ENCODE peak calls at places on chromosomes 6 and 20, in five cellular contexts. Q is hepatocyte, R is neural progenitor cell, Y is ovary, X is left ventricle myocardium inferior. I is an unnamed sample.

GRCh38 chr6:38391206-38391908 is 248.4 kb downstream of the BTBD9 start:
- DNase-seq in Q (peak; percentile 8), R (peak; percentile 37), Y (no peak), X (no peak), I (no peak)

GRCh38 chr6:110053395-110054240 is 75.5 kb downstream of the GPR6 start:
- DNase-seq in Q (peak; percentile 76), R (peak; percentile 82), Y (peak; percentile 53), X (no peak), I (peak; percentile 40)

GRCh38 chr6:159572344-159573120 is 120.5 kb downstream of the SOD2 start:
- DNase-seq in Q (no peak), R (no peak), Y (no peak), X (no peak), I (no peak)

GRCh38 chr6:42970859-42971612 is 7.9 kb downstream of the PEX6 start:
- DNase-seq in Q (no peak), R (no peak), Y (no peak), X (no peak), I (no peak)

GRCh38 chr6:96301781-96302180 is 219.8 kb upstream of the UFL1 start:
- DNase-seq in Q (no peak), R (peak; percentile 30), Y (no peak), X (no peak), I (no peak)

GRCh38 chr6:154249499-154250298 is 106.9 kb downstream of the IPCEF1 start:
- DNase-seq in Q (no peak), R (no peak), Y (no peak), X (no peak), I (no peak)

GRCh38 chr20:58891686-58892125 is 39.2 kb downstream of the GNAS start:
- DNase-seq in Q (peak; percentile 70), R (peak; percentile 84), Y (peak; percentile 55), X (peak; percentile 29), I (peak; percentile 38)

GRCh38 chr20:49543071-49543857 is 24.7 kb downstream of the PTGIS start:
- DNase-seq in Q (no peak), R (no peak), Y (no peak), X (no peak), I (no peak)

GRCh38 chr6:156269751-156270369 is 507.3 kb upstream of the ARID1B start:
- DNase-seq in Q (no peak), R (no peak), Y (no peak), X (no peak), I (no peak)

DNA sequence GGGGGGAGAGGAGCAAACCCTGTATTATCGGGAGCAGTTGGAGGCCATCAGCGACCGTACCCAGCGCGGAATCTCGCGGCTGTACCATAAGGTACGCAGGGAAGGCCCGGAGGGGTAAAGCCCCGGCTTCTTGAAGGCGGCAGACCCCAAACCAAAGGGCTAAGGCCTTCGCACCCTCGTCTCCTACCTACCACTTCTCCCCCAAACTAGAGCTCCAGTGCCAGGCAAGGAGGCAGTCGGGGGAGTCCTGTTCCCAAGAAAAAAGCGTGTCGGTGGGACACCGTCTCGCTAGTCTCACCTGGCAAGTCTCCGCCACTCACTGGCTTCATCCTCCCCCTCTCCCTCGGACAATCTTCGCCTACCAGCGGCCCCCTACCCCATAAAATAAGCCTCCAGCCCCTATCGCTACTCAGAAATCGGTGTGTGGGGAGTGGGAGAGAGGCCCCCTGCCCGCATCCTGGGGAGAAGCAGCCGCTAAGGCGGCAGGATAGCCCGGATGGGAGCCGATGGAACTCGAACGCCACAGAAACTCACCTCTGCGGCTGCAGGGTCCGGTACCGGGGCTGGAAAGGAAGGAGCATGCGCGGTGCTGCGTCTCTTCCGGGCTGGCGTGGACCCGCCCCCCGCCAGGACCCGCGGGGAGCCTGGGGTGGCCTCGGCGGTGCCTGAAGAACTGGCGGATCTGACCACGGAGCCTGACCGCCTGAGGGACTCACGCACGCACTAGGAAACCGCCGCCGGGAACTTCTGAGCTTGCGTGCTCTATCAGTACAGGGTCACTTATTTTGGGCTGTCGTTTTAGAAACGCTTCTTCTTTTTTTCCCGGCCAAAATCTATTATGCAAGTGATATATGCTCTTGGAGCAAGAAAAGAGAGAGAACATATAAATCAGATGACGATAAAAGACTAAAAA is at the start of gene RPS10:
- DNase-seq in Q (peak; percentile 97), R (peak; percentile 95), Y (peak; percentile 90), X (peak; percentile 95), I (peak; percentile 96)
- TF ChIP-seq CTCF in Q (no peak), R (no peak), Y (no peak), X (peak; percentile 19), I (no peak)

DNA sequence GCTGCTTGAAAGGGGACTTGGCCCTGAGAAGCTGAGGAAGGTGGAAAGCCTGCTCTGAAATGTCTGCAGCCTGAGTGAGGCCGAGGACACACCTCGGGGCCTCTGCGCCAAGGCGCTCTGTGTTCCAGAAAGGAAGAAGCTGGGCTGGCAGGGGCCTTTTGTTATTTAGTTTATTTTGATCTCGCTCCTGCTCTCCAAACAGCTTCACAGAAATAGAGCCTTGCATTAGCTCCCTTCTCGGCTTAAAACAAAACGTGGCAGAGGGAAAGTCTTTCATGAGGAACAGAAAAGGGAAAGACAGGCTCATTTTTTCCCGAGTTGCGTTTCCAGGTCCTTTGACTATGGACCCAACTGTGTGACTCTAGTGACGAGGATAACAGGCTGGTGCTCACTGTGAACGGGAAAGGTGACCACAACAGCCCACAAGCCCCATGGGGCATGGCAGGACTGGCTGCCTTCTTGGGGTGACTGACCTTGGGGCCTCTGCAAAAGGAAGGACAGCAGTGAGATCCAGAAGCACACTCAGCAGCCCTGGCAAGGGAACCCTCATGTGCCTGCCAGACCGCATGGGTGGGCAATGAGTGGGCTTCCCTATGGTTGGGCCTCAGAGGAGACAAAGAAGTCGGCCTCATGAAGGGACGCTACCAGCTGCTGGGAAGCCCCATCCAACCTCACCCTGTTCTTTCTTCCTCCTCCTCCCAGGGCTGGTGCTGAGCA is 18.7 kb downstream of the LEMD2 start:
- DNase-seq in Q (no peak), R (no peak), Y (no peak), X (no peak), I (no peak)
- H3K4me1 ChIP-seq in Q (peaks cover 33% of the 10 kb centered on the region), R (peaks cover 27% of the 10 kb centered on the region), Y (peaks cover 16% of the 10 kb centered on the region), X (peaks cover 38% of the 10 kb centered on the region), I (peaks cover 24% of the 10 kb centered on the region)

GRCh38 chr20:17673082-17673481 is 9.0 kb downstream of the RRBP1 start:
- DNase-seq in Q (no peak), R (no peak), Y (no peak), X (no peak), I (no peak)

GRCh38 chr20:17671051-17671450 is 11.0 kb downstream of the RRBP1 start:
- DNase-seq in Q (no peak), R (no peak), Y (no peak), X (no peak), I (no peak)

GRCh38 chr20:17669306-17669931 is 12.6 kb downstream of the RRBP1 start:
- DNase-seq in Q (no peak), R (no peak), Y (no peak), X (no peak), I (no peak)

GRCh38 chr20:17668432-17668831 is 13.6 kb downstream of the RRBP1 start:
- DNase-seq in Q (no peak), R (no peak), Y (no peak), X (no peak), I (no peak)

DNA sequence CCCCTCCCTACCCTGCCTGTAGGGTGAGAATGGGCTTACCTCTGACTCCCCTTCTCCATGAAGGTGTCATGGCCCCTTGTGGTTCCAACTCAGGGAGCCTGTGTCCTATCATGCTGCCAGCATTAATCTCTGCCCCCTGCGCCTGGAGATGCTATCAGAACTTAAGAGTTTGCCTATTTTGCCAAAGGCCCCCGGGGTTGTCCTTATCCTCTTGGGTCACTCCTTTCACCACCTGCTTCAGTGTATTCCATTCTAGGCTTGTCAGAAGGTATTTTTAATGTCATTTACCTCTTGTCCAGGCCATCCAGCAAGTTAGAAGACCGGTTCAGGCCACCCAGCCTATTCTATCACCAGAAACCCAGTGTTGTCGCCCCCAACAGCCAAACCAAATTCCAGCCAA is 10.5 kb downstream of the RRBP1 start:
- DNase-seq in Q (no peak), R (no peak), Y (no peak), X (no peak), I (peak; percentile 41)
- TF ChIP-seq CTCF in Q (no peak), R (no peak), Y (no peak), X (no peak), I (no peak)

GRCh38 chr6:111832833-111833418 is 40.3 kb downstream of the FYN start:
- DNase-seq in Q (no peak), R (no peak), Y (no peak), X (no peak), I (no peak)

GRCh38 chr6:111830003-111830402 is 43.2 kb downstream of the FYN start:
- DNase-seq in Q (no peak), R (no peak), Y (no peak), X (no peak), I (no peak)

GRCh38 chr6:111828799-111829198 is 44.5 kb downstream of the FYN start:
- DNase-seq in Q (no peak), R (no peak), Y (no peak), X (no peak), I (no peak)

GRCh38 chr6:111831408-111831807 is 41.8 kb downstream of the FYN start:
- DNase-seq in Q (no peak), R (no peak), Y (no peak), X (no peak), I (no peak)

GRCh38 chr6:111829581-111829980 is 43.7 kb downstream of the FYN start:
- DNase-seq in Q (no peak), R (no peak), Y (no peak), X (no peak), I (no peak)
- H3K4me1 ChIP-seq in Q (no peaks in the 10 kb centered on the region), R (no peaks in the 10 kb centered on the region), Y (peaks cover 5% of the 10 kb centered on the region), X (peaks cover 84% of the 10 kb centered on the region), I (no peaks in the 10 kb centered on the region)

GRCh38 chr6:136334853-136335252 is 45.2 kb upstream of the BCLAF1 start:
- DNase-seq in Q (no peak), R (peak; percentile 31), Y (no peak), X (no peak), I (no peak)
- TF ChIP-seq CTCF in Q (no peak), R (peak; percentile 52), Y (no peak), X (no peak), I (no peak)

DNA sequence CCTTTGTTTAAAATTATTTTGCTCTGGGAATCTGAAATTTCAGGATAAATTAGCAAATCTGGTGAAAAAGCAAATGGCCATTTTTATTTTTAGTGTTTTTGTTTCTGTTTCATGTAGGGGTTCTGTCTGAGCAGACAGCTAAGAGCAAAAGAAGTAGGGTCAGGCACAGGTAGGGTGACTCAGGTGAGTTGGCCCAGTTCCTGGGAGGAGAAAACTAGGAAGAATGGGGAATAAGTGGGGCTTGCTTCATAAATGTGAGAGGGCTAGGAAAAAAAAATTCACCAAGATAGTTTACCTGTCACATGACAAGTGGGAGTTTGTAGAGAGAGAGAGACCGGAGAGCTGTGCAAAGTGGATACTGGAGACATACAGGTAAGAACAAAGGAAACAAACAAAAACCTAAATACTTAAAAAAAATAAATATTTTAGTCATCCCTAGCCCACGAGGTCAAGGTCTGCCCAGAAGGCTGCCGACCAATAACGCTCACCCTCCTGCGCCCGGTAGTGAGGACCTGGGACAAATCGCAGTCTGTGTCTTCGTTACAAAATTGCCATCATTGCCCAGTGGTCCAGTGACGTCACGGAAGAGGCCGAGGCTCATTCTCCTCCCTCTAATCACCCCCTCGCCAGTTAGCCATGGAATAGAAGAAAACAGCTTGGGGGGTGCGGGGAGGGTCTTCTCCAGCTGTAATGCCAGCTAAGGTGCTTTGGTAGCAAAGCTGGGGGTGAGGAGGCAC is 2.3 kb downstream of the THBD start:
- DNase-seq in Q (no peak), R (no peak), Y (no peak), X (no peak), I (no peak)
- H3K4me1 ChIP-seq in Q (peaks cover 30% of the 10 kb centered on the region), R (peaks cover 17% of the 10 kb centered on the region), Y (peaks cover 7% of the 10 kb centered on the region), X (peaks cover 82% of the 10 kb centered on the region), I (peaks cover 55% of the 10 kb centered on the region)

I was measured in adrenal gland.